ENCODE peak calls at places on chromosome 1, in eight cellular contexts. One of them, this sample, is unnamed.

GRCh38 chr1:78497196-78497595 is 6.4 kb downstream of the PTGFR start:
- DNase-seq in NCI-H2081: no peak
- DNase-seq in psoas muscle: no peak
- DNase-seq in foreskin melanocyte: no peak
- DNase-seq in AG09319: no peak
- DNase-seq in NCI-H226: no peak
- DNase-seq in mucosa of gallbladder: no peak
- DNase-seq in skeletal muscle cell: no peak
- DNase-seq in this sample: no peak

GRCh38 chr1:232904131-232904530 is 46.3 kb upstream of the NTPCR start:
- DNase-seq in NCI-H2081: no peak
- DNase-seq in psoas muscle: no peak
- DNase-seq in foreskin melanocyte: no peak
- DNase-seq in AG09319: no peak
- DNase-seq in NCI-H226: no peak
- DNase-seq in mucosa of gallbladder: no peak
- DNase-seq in skeletal muscle cell: no peak
- DNase-seq in this sample: no peak

GRCh38 chr1:37519613-37520012 is 5.0 kb upstream of the MEAF6 start:
- DNase-seq in NCI-H2081: no peak
- DNase-seq in psoas muscle: no peak
- DNase-seq in foreskin melanocyte: no peak
- DNase-seq in AG09319: no peak
- DNase-seq in NCI-H226: no peak
- DNase-seq in mucosa of gallbladder: no peak
- DNase-seq in skeletal muscle cell: no peak
- DNase-seq in this sample: no peak

GRCh38 chr1:170707959-170708666 is 44.2 kb downstream of the PRRX1 start:
- DNase-seq in NCI-H2081: no peak
- DNase-seq in psoas muscle: no peak
- DNase-seq in foreskin melanocyte: peak; percentile 82
- DNase-seq in AG09319: peak; percentile 76
- DNase-seq in NCI-H226: peak; percentile 14
- DNase-seq in mucosa of gallbladder: no peak
- DNase-seq in skeletal muscle cell: peak; percentile 96
- DNase-seq in this sample: no peak

GRCh38 chr1:151574575-151575529 is 34.7 kb downstream of the TUFT1 start:
- DNase-seq in NCI-H2081: no peak
- DNase-seq in psoas muscle: no peak
- DNase-seq in foreskin melanocyte: no peak
- DNase-seq in AG09319: peak; percentile 56
- DNase-seq in NCI-H226: peak; percentile 95
- DNase-seq in mucosa of gallbladder: peak; percentile 18
- DNase-seq in skeletal muscle cell: no peak
- DNase-seq in this sample: no peak

GRCh38 chr1:9413143-9413876 is 120.6 kb downstream of the SPSB1 start:
- DNase-seq in NCI-H2081: no peak
- DNase-seq in psoas muscle: peak; percentile 82
- DNase-seq in foreskin melanocyte: peak; percentile 44
- DNase-seq in AG09319: peak; percentile 67
- DNase-seq in NCI-H226: peak; percentile 72
- DNase-seq in mucosa of gallbladder: peak; percentile 43
- DNase-seq in skeletal muscle cell: peak; percentile 69
- DNase-seq in this sample: peak; percentile 34

GRCh38 chr1:84164567-84165021 is 20.5 kb downstream of the PRKACB start:
- DNase-seq in NCI-H2081: peak; percentile 64
- DNase-seq in psoas muscle: no peak
- DNase-seq in foreskin melanocyte: no peak
- DNase-seq in AG09319: no peak
- DNase-seq in NCI-H226: no peak
- DNase-seq in mucosa of gallbladder: no peak
- DNase-seq in skeletal muscle cell: no peak
- DNase-seq in this sample: no peak

GRCh38 chr1:29626066-29626465 is 389.7 kb downstream of the PTPRU start:
- DNase-seq in NCI-H2081: no peak
- DNase-seq in psoas muscle: no peak
- DNase-seq in foreskin melanocyte: no peak
- DNase-seq in AG09319: no peak
- DNase-seq in NCI-H226: no peak
- DNase-seq in mucosa of gallbladder: peak; percentile 7
- DNase-seq in skeletal muscle cell: no peak
- DNase-seq in this sample: no peak

GRCh38 chr1:21290546-21290944 is 282 bp upstream of the ECE1 start:
- DNase-seq in NCI-H2081: no peak
- DNase-seq in psoas muscle: no peak
- DNase-seq in foreskin melanocyte: no peak
- DNase-seq in AG09319: no peak
- DNase-seq in NCI-H226: no peak
- DNase-seq in mucosa of gallbladder: no peak
- DNase-seq in skeletal muscle cell: no peak
- DNase-seq in this sample: peak; percentile 85

GRCh38 chr1:58398714-58399113 is 147.8 kb downstream of the OMA1 start:
- DNase-seq in NCI-H2081: no peak
- DNase-seq in psoas muscle: no peak
- DNase-seq in foreskin melanocyte: no peak
- DNase-seq in AG09319: no peak
- DNase-seq in NCI-H226: no peak
- DNase-seq in mucosa of gallbladder: no peak
- DNase-seq in skeletal muscle cell: no peak
- DNase-seq in this sample: no peak

GRCh38 chr1:35656148-35656862 is 15.0 kb upstream of the PSMB2 start:
- DNase-seq in NCI-H2081: no peak
- DNase-seq in psoas muscle: no peak
- DNase-seq in foreskin melanocyte: no peak
- DNase-seq in AG09319: no peak
- DNase-seq in NCI-H226: no peak
- DNase-seq in mucosa of gallbladder: no peak
- DNase-seq in skeletal muscle cell: no peak
- DNase-seq in this sample: no peak

GRCh38 chr1:183477986-183478781 is 5.9 kb downstream of the SMG7 start:
- DNase-seq in NCI-H2081: no peak
- DNase-seq in psoas muscle: no peak
- DNase-seq in foreskin melanocyte: no peak
- DNase-seq in AG09319: no peak
- DNase-seq in NCI-H226: no peak
- DNase-seq in mucosa of gallbladder: no peak
- DNase-seq in skeletal muscle cell: no peak
- DNase-seq in this sample: peak; percentile 19

GRCh38 chr1:47235280-47235679 is 3.3 kb upstream of the TAL1 start:
- DNase-seq in NCI-H2081: no peak
- DNase-seq in psoas muscle: no peak
- DNase-seq in foreskin melanocyte: no peak
- DNase-seq in AG09319: no peak
- DNase-seq in NCI-H226: no peak
- DNase-seq in mucosa of gallbladder: peak; percentile 53
- DNase-seq in skeletal muscle cell: no peak
- DNase-seq in this sample: no peak

GRCh38 chr1:54407957-54408700 is 1.9 kb upstream of the SSBP3 start:
- DNase-seq in NCI-H2081: no peak
- DNase-seq in psoas muscle: no peak
- DNase-seq in foreskin melanocyte: peak; percentile 65
- DNase-seq in AG09319: no peak
- DNase-seq in NCI-H226: peak; percentile 73
- DNase-seq in mucosa of gallbladder: peak; percentile 22
- DNase-seq in skeletal muscle cell: peak; percentile 64
- DNase-seq in this sample: no peak

GRCh38 chr1:226979115-226979516 is 39.0 kb downstream of the COQ8A start:
- DNase-seq in NCI-H2081: no peak
- DNase-seq in psoas muscle: no peak
- DNase-seq in foreskin melanocyte: no peak
- DNase-seq in AG09319: no peak
- DNase-seq in NCI-H226: no peak
- DNase-seq in mucosa of gallbladder: no peak
- DNase-seq in skeletal muscle cell: no peak
- DNase-seq in this sample: no peak

GRCh38 chr1:81008298-81008697 is 792.4 kb upstream of the ADGRL2 start:
- DNase-seq in NCI-H2081: no peak
- DNase-seq in psoas muscle: no peak
- DNase-seq in foreskin melanocyte: no peak
- DNase-seq in AG09319: no peak
- DNase-seq in NCI-H226: no peak
- DNase-seq in mucosa of gallbladder: no peak
- DNase-seq in skeletal muscle cell: no peak
- DNase-seq in this sample: no peak

GRCh38 chr1:204408074-204408507 is 3.5 kb downstream of the PPP1R15B start:
- DNase-seq in NCI-H2081: peak; percentile 6
- DNase-seq in psoas muscle: peak; percentile 69
- DNase-seq in foreskin melanocyte: no peak
- DNase-seq in AG09319: no peak
- DNase-seq in NCI-H226: peak; percentile 54
- DNase-seq in mucosa of gallbladder: peak; percentile 70
- DNase-seq in skeletal muscle cell: no peak
- DNase-seq in this sample: no peak